ENCODE peak calls at places on chromosomes 6 and 20, in four cellular contexts. One of them, this sample, is unnamed.

GRCh38 chr6:112415366-112415765 is 68.2 kb downstream of the RFPL4B start:
- DNase-seq in NCI-H748 treated with DMSO at 0.1 percent for 48 hours: no peak
- DNase-seq in T1000: no peak
- DNase-seq in NCI-H2171 treated with DMSO at 0.1 percent for 48 hours: no peak
- DNase-seq in this sample: no peak

GRCh38 chr6:39530201-39530759 is 194.9 kb downstream of the KIF6 start:
- DNase-seq in T1000: peak
- DNase-seq in NCI-H2171 treated with DMSO at 0.1 percent for 48 hours: no peak
- DNase-seq in NCI-H748 treated with DMSO at 0.1 percent for 48 hours: no peak
- DNase-seq in this sample: peak

GRCh38 chr6:79506251-79506650 is 31.0 kb downstream of the LCA5 start:
- DNase-seq in T1000: no peak
- DNase-seq in NCI-H2171 treated with DMSO at 0.1 percent for 48 hours: no peak
- DNase-seq in NCI-H748 treated with DMSO at 0.1 percent for 48 hours: no peak
- DNase-seq in this sample: peak

GRCh38 chr6:2102316-2102883 is 143.0 kb downstream of the GMDS start:
- DNase-seq in NCI-H2171 treated with DMSO at 0.1 percent for 48 hours: no peak
- DNase-seq in NCI-H748 treated with DMSO at 0.1 percent for 48 hours: no peak
- DNase-seq in T1000: no peak
- DNase-seq in this sample: no peak

GRCh38 chr20:36642136-36642535 is 3.9 kb downstream of the SLA2 start:
- DNase-seq in NCI-H748 treated with DMSO at 0.1 percent for 48 hours: no peak
- DNase-seq in T1000: no peak
- DNase-seq in NCI-H2171 treated with DMSO at 0.1 percent for 48 hours: no peak
- DNase-seq in this sample: no peak

GRCh38 chr20:34578040-34578439 is 19.5 kb downstream of the MAP1LC3A start:
- DNase-seq in NCI-H2171 treated with DMSO at 0.1 percent for 48 hours: no peak
- DNase-seq in NCI-H748 treated with DMSO at 0.1 percent for 48 hours: no peak
- DNase-seq in T1000: no peak
- DNase-seq in this sample: no peak

GRCh38 chr20:64001607-64002011 is 20.7 kb downstream of the PRPF6 start:
- DNase-seq in NCI-H748 treated with DMSO at 0.1 percent for 48 hours: no peak
- DNase-seq in NCI-H2171 treated with DMSO at 0.1 percent for 48 hours: peak
- DNase-seq in T1000: no peak
- DNase-seq in this sample: no peak

GRCh38 chr6:56386717-56387116 is 139.3 kb upstream of the COL21A1 start:
- DNase-seq in NCI-H748 treated with DMSO at 0.1 percent for 48 hours: no peak
- DNase-seq in T1000: no peak
- DNase-seq in NCI-H2171 treated with DMSO at 0.1 percent for 48 hours: no peak
- DNase-seq in this sample: no peak

GRCh38 chr20:47453167-47453782 is 48.4 kb upstream of the NCOA3 start:
- DNase-seq in T1000: peak
- DNase-seq in NCI-H748 treated with DMSO at 0.1 percent for 48 hours: no peak
- DNase-seq in NCI-H2171 treated with DMSO at 0.1 percent for 48 hours: no peak
- DNase-seq in this sample: peak

GRCh38 chr6:166307082-166307980 is 861 bp downstream of the PRR18 start:
- DNase-seq in NCI-H748 treated with DMSO at 0.1 percent for 48 hours: no peak
- DNase-seq in NCI-H2171 treated with DMSO at 0.1 percent for 48 hours: no peak
- DNase-seq in T1000: no peak
- DNase-seq in this sample: no peak

GRCh38 chr6:167474725-167475124 is 149.8 kb downstream of the TTLL2 start:
- DNase-seq in NCI-H748 treated with DMSO at 0.1 percent for 48 hours: no peak
- DNase-seq in T1000: no peak
- DNase-seq in NCI-H2171 treated with DMSO at 0.1 percent for 48 hours: no peak
- DNase-seq in this sample: no peak

GRCh38 chr20:51481311-51481997 is 61.1 kb downstream of the NFATC2 start:
- DNase-seq in NCI-H748 treated with DMSO at 0.1 percent for 48 hours: no peak
- DNase-seq in T1000: no peak
- DNase-seq in NCI-H2171 treated with DMSO at 0.1 percent for 48 hours: no peak
- DNase-seq in this sample: no peak

GRCh38 chr6:166467436-166468000 is 84.8 kb upstream of the MPC1 start:
- DNase-seq in NCI-H748 treated with DMSO at 0.1 percent for 48 hours: no peak
- DNase-seq in NCI-H2171 treated with DMSO at 0.1 percent for 48 hours: peak
- DNase-seq in T1000: no peak
- DNase-seq in this sample: no peak

GRCh38 chr6:86453232-86453631 is 484.1 kb upstream of the HTR1E start:
- DNase-seq in T1000: no peak
- DNase-seq in NCI-H748 treated with DMSO at 0.1 percent for 48 hours: no peak
- DNase-seq in NCI-H2171 treated with DMSO at 0.1 percent for 48 hours: no peak
- DNase-seq in this sample: no peak

GRCh38 chr20:8242066-8242465 is 110.0 kb downstream of the PLCB1 start:
- DNase-seq in NCI-H2171 treated with DMSO at 0.1 percent for 48 hours: no peak
- DNase-seq in NCI-H748 treated with DMSO at 0.1 percent for 48 hours: no peak
- DNase-seq in T1000: no peak
- DNase-seq in this sample: no peak

GRCh38 chr6:3252369-3252768 is 6.4 kb upstream of the PSMG4 start:
- DNase-seq in T1000: peak
- DNase-seq in NCI-H2171 treated with DMSO at 0.1 percent for 48 hours: no peak
- DNase-seq in NCI-H748 treated with DMSO at 0.1 percent for 48 hours: no peak
- DNase-seq in this sample: peak

GRCh38 chr6:159988983-159989454 is 20.1 kb downstream of the IGF2R start:
- DNase-seq in NCI-H2171 treated with DMSO at 0.1 percent for 48 hours: no peak
- DNase-seq in T1000: no peak
- DNase-seq in NCI-H748 treated with DMSO at 0.1 percent for 48 hours: no peak
- DNase-seq in this sample: peak

GRCh38 chr6:154463573-154464419 is 46.7 kb downstream of the CNKSR3 start:
- DNase-seq in NCI-H748 treated with DMSO at 0.1 percent for 48 hours: no peak
- DNase-seq in NCI-H2171 treated with DMSO at 0.1 percent for 48 hours: no peak
- DNase-seq in T1000: no peak
- DNase-seq in this sample: no peak

GRCh38 chr20:45469336-45470261 is at the start of gene WFDC2:
- DNase-seq in T1000: no peak
- DNase-seq in NCI-H2171 treated with DMSO at 0.1 percent for 48 hours: peak
- DNase-seq in NCI-H748 treated with DMSO at 0.1 percent for 48 hours: no peak
- DNase-seq in this sample: no peak

GRCh38 chr6:18656506-18656905 is 269.4 kb downstream of the RNF144B start:
- DNase-seq in NCI-H2171 treated with DMSO at 0.1 percent for 48 hours: peak
- DNase-seq in T1000: no peak
- DNase-seq in NCI-H748 treated with DMSO at 0.1 percent for 48 hours: no peak
- DNase-seq in this sample: no peak

GRCh38 chr6:135673671-135674309 is 176.2 kb upstream of the AHI1 start:
- DNase-seq in NCI-H748 treated with DMSO at 0.1 percent for 48 hours: no peak
- DNase-seq in NCI-H2171 treated with DMSO at 0.1 percent for 48 hours: no peak
- DNase-seq in T1000: no peak
- DNase-seq in this sample: no peak

GRCh38 chr6:18162401-18162800 is 7.2 kb downstream of the KDM1B start:
- DNase-seq in NCI-H2171 treated with DMSO at 0.1 percent for 48 hours: no peak
- DNase-seq in T1000: no peak
- DNase-seq in NCI-H748 treated with DMSO at 0.1 percent for 48 hours: no peak
- DNase-seq in this sample: no peak

GRCh38 chr6:22062807-22063408 is 233.9 kb downstream of the PRL start:
- DNase-seq in NCI-H2171 treated with DMSO at 0.1 percent for 48 hours: no peak
- DNase-seq in T1000: no peak
- DNase-seq in NCI-H748 treated with DMSO at 0.1 percent for 48 hours: no peak
- DNase-seq in this sample: no peak

GRCh38 chr6:37033819-37034790 is 28.6 kb downstream of the FGD2 start:
- DNase-seq in T1000: no peak
- DNase-seq in NCI-H748 treated with DMSO at 0.1 percent for 48 hours: no peak
- DNase-seq in NCI-H2171 treated with DMSO at 0.1 percent for 48 hours: no peak
- DNase-seq in this sample: no peak

GRCh38 chr20:51811040-51811351 is 8.7 kb upstream of the SALL4 start:
- DNase-seq in NCI-H2171 treated with DMSO at 0.1 percent for 48 hours: no peak
- DNase-seq in T1000: no peak
- DNase-seq in NCI-H748 treated with DMSO at 0.1 percent for 48 hours: no peak
- DNase-seq in this sample: peak

GRCh38 chr6:142856607-142856856 is 88.4 kb downstream of the HIVEP2 start:
- DNase-seq in NCI-H748 treated with DMSO at 0.1 percent for 48 hours: no peak
- DNase-seq in T1000: no peak
- DNase-seq in NCI-H2171 treated with DMSO at 0.1 percent for 48 hours: no peak
- DNase-seq in this sample: no peak

GRCh38 chr6:134415194-134415593 is 97.3 kb upstream of the SGK1 start:
- DNase-seq in NCI-H2171 treated with DMSO at 0.1 percent for 48 hours: no peak
- DNase-seq in NCI-H748 treated with DMSO at 0.1 percent for 48 hours: no peak
- DNase-seq in T1000: no peak
- DNase-seq in this sample: no peak

GRCh38 chr6:166388605-166389004 is 5.9 kb upstream of the MPC1 start:
- DNase-seq in NCI-H2171 treated with DMSO at 0.1 percent for 48 hours: no peak
- DNase-seq in T1000: no peak
- DNase-seq in NCI-H748 treated with DMSO at 0.1 percent for 48 hours: no peak
- DNase-seq in this sample: no peak

GRCh38 chr20:62624325-62624690 is 18.0 kb upstream of the SLCO4A1 start:
- DNase-seq in NCI-H2171 treated with DMSO at 0.1 percent for 48 hours: no peak
- DNase-seq in T1000: no peak
- DNase-seq in NCI-H748 treated with DMSO at 0.1 percent for 48 hours: no peak
- DNase-seq in this sample: no peak

GRCh38 chr6:18958146-18958545 is 571.0 kb downstream of the RNF144B start:
- DNase-seq in NCI-H2171 treated with DMSO at 0.1 percent for 48 hours: no peak
- DNase-seq in NCI-H748 treated with DMSO at 0.1 percent for 48 hours: no peak
- DNase-seq in T1000: no peak
- DNase-seq in this sample: no peak

GRCh38 chr20:20010639-20011500 is 6.3 kb upstream of the NAA20 start:
- DNase-seq in NCI-H748 treated with DMSO at 0.1 percent for 48 hours: peak
- DNase-seq in T1000: no peak
- DNase-seq in NCI-H2171 treated with DMSO at 0.1 percent for 48 hours: peak
- DNase-seq in this sample: no peak